ENCODE peak calls at places on chromosome 9, in four cellular contexts. O is ovary, X is pancreas, Z is BJ. D is an unnamed sample.

GRCh38 chr9:137647096-137647709 is 28.4 kb downstream of the EHMT1 start:
- DNase-seq in X (no peak), Z (no peak), O (peak; percentile 13), D (no peak)

GRCh38 chr9:75531588-75531987 is 358.9 kb upstream of the PCSK5 start:
- DNase-seq in O (peak; percentile 60), Z (no peak), X (no peak), D (no peak)

GRCh38 chr9:3459076-3459475 is 66.7 kb downstream of the RFX3 start:
- DNase-seq in Z (no peak), O (no peak), X (no peak), D (no peak)

GRCh38 chr9:87844471-87844870 is 38.2 kb upstream of the SPATA31E1 start:
- DNase-seq in Z (no peak), O (no peak), X (no peak), D (no peak)

GRCh38 chr9:98575379-98576346 is 133.1 kb downstream of the GABBR2 start:
- DNase-seq in Z (no peak), X (no peak), O (no peak), D (no peak)

GRCh38 chr9:10612649-10613398 is at the start of gene PTPRD:
- DNase-seq in Z (no peak), O (no peak), X (peak; percentile 79), D (no peak)

GRCh38 chr9:88733651-88734470 is 198.9 kb downstream of the NXNL2 start:
- DNase-seq in O (no peak), X (no peak), Z (peak; percentile 40), D (no peak)

GRCh38 chr9:23630488-23630887 is 195.6 kb downstream of the ELAVL2 start:
- DNase-seq in X (no peak), Z (no peak), O (no peak), D (no peak)

GRCh38 chr9:98838155-98838904 is 30.9 kb downstream of the GALNT12 start:
- DNase-seq in X (no peak), Z (no peak), O (no peak), D (no peak)

GRCh38 chr9:128243486-128244415 is 32.1 kb downstream of the GOLGA2 start:
- DNase-seq in X (no peak), Z (no peak), O (no peak), D (no peak)
- H3K4me3 ChIP-seq in X (no peak overlapping the region), Z (peak overlapping the region; percentile 82), O (peak overlapping the region; percentile 16), D (peak overlapping the region; percentile 43)

DNA sequence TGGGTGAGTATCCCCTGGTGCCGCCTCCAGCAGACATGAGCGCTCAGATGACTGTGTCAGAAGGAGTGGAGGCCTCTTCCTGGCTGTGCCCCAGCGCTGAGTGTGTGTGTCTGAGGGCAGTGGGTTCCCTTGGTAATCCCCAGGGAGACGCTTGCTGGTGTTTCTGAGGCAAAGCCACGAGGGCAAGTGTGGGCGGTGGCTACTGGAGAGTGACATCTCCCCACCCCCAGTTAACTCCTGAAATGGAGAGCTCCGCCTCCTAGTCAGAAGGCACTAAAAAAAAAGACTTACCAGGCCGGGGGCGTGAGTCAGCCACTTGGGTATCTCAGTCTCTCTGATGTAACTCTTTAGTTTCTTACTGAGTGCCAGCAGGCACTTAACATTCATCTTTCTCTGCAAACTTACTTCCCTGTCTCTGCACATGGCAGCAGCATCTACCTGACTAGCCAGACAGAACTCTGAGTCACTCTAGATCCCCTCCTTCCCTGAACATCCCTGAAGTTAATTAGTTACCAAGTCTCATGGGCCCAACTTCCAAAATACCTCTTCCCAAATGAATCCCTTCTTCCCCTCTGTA is 19.3 kb downstream of the ORM2 start:
- DNase-seq in O (peak; percentile 73), X (no peak), Z (peak; percentile 94), D (peak; percentile 57)
- H3K36me3 ChIP-seq in O (no peaks in the 10 kb centered on the region), X (no peaks in the 10 kb centered on the region), Z (peaks cover 35% of the 10 kb centered on the region), D (peaks cover 86% of the 10 kb centered on the region)

GRCh38 chr9:94869415-94869838 is 142.9 kb downstream of the AOPEP start:
- DNase-seq in O (no peak), Z (no peak), X (no peak), D (no peak)
- H3K4me3 ChIP-seq in O (no peak overlapping the region), Z (no peak overlapping the region), X (no peak overlapping the region), D (no peak overlapping the region)

GRCh38 chr9:78462616-78463015 is 165.7 kb downstream of the PSAT1 start:
- DNase-seq in O (no peak), Z (peak; percentile 4), X (no peak), D (no peak)

GRCh38 chr9:78472111-78472510 is 175.2 kb downstream of the PSAT1 start:
- DNase-seq in Z (no peak), X (no peak), O (no peak), D (no peak)

GRCh38 chr9:78463750-78464149 is 166.8 kb downstream of the PSAT1 start:
- DNase-seq in X (no peak), O (no peak), Z (no peak), D (no peak)

GRCh38 chr9:78470741-78471140 is 173.8 kb downstream of the PSAT1 start:
- DNase-seq in Z (no peak), O (no peak), X (no peak), D (no peak)

DNA sequence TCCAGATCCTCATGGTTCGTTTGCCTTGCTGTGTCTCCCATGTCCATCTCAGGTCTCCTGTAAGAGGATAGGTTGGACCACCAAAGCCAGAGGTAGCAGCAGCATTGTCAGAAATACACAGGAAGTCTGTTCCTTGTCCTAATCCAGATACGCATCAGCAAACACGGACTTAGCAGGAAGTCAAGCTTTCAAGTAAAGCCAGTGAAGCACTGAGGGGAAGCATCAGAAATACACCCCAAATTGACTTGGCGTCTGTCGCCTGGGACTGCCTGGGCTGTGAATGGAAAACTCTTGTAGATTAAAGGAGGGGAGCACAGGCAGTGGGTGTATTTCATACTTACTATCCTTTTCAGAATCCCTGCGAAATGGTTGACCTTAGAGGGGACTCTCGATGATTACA is 171.3 kb downstream of the PSAT1 start:
- DNase-seq in X (no peak), O (no peak), Z (no peak), D (no peak)
- H3K36me3 ChIP-seq in X (no peaks in the 10 kb centered on the region), O (no peaks in the 10 kb centered on the region), Z (no peaks in the 10 kb centered on the region), D (no peaks in the 10 kb centered on the region)

GRCh38 chr9:109107402-109108240 is 12.1 kb downstream of the TMEM245 start:
- DNase-seq in Z (no peak), O (no peak), X (no peak), D (no peak)
- H3K4me3 ChIP-seq in Z (no peak overlapping the region), O (no peak overlapping the region), X (no peak overlapping the region), D (no peak overlapping the region)

DNA sequence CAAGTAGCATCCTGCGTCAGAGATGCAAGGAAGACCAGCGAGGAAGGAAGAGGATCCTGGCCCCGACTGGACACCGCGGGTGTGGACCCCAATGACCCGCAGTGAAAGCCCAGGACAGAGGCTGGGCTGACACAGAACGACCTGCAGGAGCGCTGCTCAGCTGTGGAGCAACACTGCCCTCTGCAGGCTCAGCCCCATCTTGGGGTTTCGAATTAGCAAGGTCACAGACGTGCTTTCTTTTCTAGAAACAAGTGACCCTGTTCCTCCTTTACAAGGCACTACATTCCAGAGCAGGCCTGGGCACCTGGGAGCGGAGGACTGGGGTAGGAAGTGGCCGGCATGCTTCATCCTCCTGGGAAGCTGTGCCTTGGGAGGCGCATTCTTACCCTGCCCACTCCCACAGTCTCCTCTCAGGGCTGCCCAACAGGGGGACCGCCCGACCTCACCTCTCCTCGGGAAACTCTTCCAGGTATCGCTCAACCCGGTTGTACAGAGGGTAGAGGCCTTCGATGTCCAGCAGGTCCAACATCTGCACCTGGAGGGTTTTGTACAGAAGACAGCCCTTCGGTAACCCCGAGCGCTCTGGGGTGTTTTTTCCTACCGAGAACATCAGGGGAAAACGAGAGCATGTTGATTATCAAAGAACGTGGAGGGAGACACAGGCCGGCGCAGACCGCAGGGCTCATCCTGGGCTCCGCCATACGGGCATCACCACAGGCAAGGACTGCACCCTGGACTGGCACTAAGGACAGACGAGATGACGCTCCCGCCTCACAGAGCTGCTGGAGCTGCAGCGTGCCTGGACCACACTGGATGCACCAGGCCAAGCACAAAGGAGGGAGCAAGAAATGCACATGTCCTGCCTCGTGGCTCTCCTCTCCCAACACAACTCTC is 35.0 kb downstream of the IPPK start:
- DNase-seq in Z (no peak), O (peak; percentile 93), X (peak; percentile 82), D (no peak)
- H3K36me3 ChIP-seq in Z (peaks cover 20% of the 10 kb centered on the region), O (no peaks in the 10 kb centered on the region), X (peaks cover 9% of the 10 kb centered on the region), D (peaks cover 33% of the 10 kb centered on the region)

GRCh38 chr9:128066713-128067621 is at the start of gene NAIF1:
- DNase-seq in X (peak; percentile 91), O (peak; percentile 98), Z (peak; percentile 94), D (peak; percentile 88)

GRCh38 chr9:128068656-128069221 is 707 bp downstream of the SLC25A25 start:
- DNase-seq in X (no peak), Z (no peak), O (peak; percentile 61), D (no peak)

GRCh38 chr9:128067898-128068655 is at the start of gene SLC25A25:
- DNase-seq in O (peak; percentile 100), X (peak; percentile 100), Z (peak; percentile 95), D (peak; percentile 98)

GRCh38 chr9:128067622-128067897 is 440 bp upstream of the NAIF1 start:
- DNase-seq in O (no peak), X (no peak), Z (no peak), D (no peak)

DNA sequence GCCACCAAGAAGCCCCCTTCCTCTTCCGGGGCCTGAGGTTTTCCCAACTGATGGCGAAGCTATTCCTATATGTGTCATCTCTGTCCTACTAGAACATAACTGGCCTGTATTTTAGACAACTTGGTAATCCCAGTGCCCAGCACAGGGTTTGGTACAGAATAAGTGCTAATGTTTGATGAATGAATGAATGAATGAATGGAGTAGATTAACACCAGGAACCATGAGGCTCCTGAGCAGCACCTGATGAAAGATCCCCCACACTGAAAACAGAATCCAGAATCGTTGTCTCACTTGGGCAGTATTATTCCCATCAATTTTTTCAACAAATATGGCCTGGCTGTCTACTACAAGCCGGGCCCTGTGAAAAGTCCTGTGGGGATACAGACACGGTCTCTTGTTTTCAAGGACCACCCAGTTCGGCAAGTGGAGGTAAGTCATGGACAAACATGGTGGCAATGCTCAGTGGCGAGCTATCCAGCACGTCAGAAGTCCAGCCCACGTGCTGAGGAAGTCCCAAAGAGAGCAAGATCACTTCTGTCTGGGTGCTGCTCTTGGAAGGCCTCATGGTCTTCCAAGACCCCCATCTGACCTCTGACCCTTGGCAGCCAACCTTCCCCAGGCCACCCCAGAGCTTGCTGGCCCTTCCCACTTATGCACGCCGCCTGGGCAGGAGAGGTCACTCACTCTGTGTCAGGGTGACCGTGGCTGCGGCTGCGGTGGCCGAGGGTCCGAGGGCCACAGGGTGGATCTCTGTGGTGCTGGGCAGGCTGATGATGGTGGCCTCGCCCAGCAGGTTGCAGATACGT is 1.0 kb downstream of the NAIF1 start:
- DNase-seq in X (peak; percentile 68), O (peak; percentile 67), Z (no peak), D (no peak)
- H3K4me3 ChIP-seq in X (peak overlapping the region; percentile 14), O (peak overlapping the region; percentile 40), Z (peak overlapping the region; percentile 51), D (peak overlapping the region; percentile 94)

DNA sequence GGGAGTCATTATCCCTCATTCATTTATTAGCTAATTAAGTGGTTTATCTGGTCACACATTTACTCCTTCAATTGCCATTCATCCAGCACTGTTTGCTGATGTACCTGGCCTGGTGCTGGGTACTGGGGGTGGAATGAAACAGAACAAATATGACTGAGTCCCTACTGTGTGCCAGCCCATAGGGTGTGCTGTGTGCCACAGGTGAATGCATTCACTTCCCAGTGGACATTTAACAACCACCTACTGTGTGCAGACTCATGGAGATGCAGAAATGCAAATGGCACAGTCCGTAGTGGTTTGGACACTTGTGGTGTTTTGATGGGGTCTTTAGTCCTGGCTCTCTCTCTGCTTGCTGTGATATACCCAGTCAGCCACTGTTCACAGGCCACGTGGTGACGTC is 10.5 kb downstream of the NEK6 start:
- DNase-seq in O (no peak), X (no peak), Z (no peak), D (no peak)
- H3K36me3 ChIP-seq in O (no peaks in the 10 kb centered on the region), X (no peaks in the 10 kb centered on the region), Z (peaks cover 17% of the 10 kb centered on the region), D (no peaks in the 10 kb centered on the region)

GRCh38 chr9:21965401-21965951 is 28.7 kb downstream of the CDKN2A start:
- DNase-seq in Z (no peak), O (no peak), X (peak; percentile 80), D (no peak)
- H3K4me3 ChIP-seq in Z (peak overlapping the region; percentile 30), O (no peak overlapping the region), X (peak overlapping the region; percentile 0), D (peak overlapping the region; percentile 58)

GRCh38 chr9:37428345-37428744 is 5.8 kb downstream of the GRHPR start:
- DNase-seq in O (no peak), X (peak; percentile 48), Z (no peak), D (no peak)
- H3K36me3 ChIP-seq in O (no peaks in the 10 kb centered on the region), X (no peaks in the 10 kb centered on the region), Z (peaks cover 38% of the 10 kb centered on the region), D (peaks cover 75% of the 10 kb centered on the region)